ENCODE peak calls at places on chromosome 3, in six cellular contexts. Y, U, L, E, M and O are unnamed samples.

GRCh38 chr3:31081031-31081662 is 186.7 kb upstream of the GADL1 start:
- DNase-seq in M (no peak), U (no peak), L (no peak), E (no peak), Y (no peak), O (no peak)

GRCh38 chr3:42080452-42080872 is 10.7 kb upstream of the TRAK1 start:
- DNase-seq in L (no peak), Y (peak), U (no peak), M (no peak), E (no peak), O (peak)

GRCh38 chr3:28940530-28940929 is 340.3 kb upstream of the RBMS3 start:
- DNase-seq in Y (peak), E (no peak), L (no peak), M (peak), U (peak), O (peak)

GRCh38 chr3:136105044-136105443 is 91.1 kb downstream of the MSL2 start:
- DNase-seq in M (no peak), U (no peak), E (no peak), L (no peak), Y (no peak), O (no peak)

GRCh38 chr3:134407247-134407640 is 33.0 kb upstream of the AMOTL2 start:
- DNase-seq in L (no peak), Y (no peak), M (no peak), U (no peak), E (no peak), O (no peak)

GRCh38 chr3:149091983-149092382 is 5.7 kb upstream of the HLTF start:
- DNase-seq in M (no peak), Y (no peak), E (no peak), L (no peak), U (no peak), O (no peak)

GRCh38 chr3:63977893-63978292 is 45.4 kb downstream of the PSMD6 start:
- DNase-seq in Y (no peak), M (no peak), U (no peak), L (no peak), E (no peak), O (no peak)

GRCh38 chr3:176994393-176994792 is 202.9 kb downstream of the TBL1XR1 start:
- DNase-seq in M (no peak), U (no peak), L (no peak), Y (no peak), E (no peak), O (no peak)

GRCh38 chr3:56923546-56924224 is 121.9 kb upstream of the ARHGEF3 start:
- DNase-seq in E (peak), Y (peak), U (no peak), M (peak), L (no peak), O (peak)

GRCh38 chr3:71226565-71227281 is 356.8 kb downstream of the FOXP1 start:
- DNase-seq in Y (no peak), L (no peak), U (no peak), M (peak), E (peak), O (no peak)

GRCh38 chr3:32334675-32335074 is 57.0 kb upstream of the CMTM7 start:
- DNase-seq in E (peak), Y (no peak), L (no peak), U (no peak), M (no peak), O (no peak)

GRCh38 chr3:46496745-46497555 is 826 bp upstream of the RTP3 start:
- DNase-seq in L (peak), Y (no peak), E (peak), U (no peak), M (no peak), O (no peak)

GRCh38 chr3:130850044-130850797 is 43.7 kb upstream of the ATP2C1 start:
- DNase-seq in U (no peak), E (peak), M (peak), L (peak), Y (no peak), O (no peak)

GRCh38 chr3:150407818-150408231 is 273 bp upstream of the TSC22D2 start:
- DNase-seq in M (peak), L (peak), Y (no peak), E (peak), U (peak), O (no peak)

GRCh38 chr3:4821975-4822374 is 157.3 kb upstream of the BHLHE40 start:
- DNase-seq in M (no peak), U (no peak), L (no peak), Y (no peak), E (peak), O (no peak)

GRCh38 chr3:194686414-194686815 is 732 bp downstream of the FAM43A start:
- DNase-seq in M (no peak), U (no peak), E (no peak), L (no peak), Y (no peak), O (peak)

GRCh38 chr3:62164196-62164595 is 209.2 kb downstream of the FEZF2 start:
- DNase-seq in L (no peak), U (no peak), M (no peak), Y (no peak), E (no peak), O (no peak)
- TF ChIP-seq CTCF in L (no peak), U (no peak), M (no peak), Y (no peak), E (no peak), O (no peak)

DNA sequence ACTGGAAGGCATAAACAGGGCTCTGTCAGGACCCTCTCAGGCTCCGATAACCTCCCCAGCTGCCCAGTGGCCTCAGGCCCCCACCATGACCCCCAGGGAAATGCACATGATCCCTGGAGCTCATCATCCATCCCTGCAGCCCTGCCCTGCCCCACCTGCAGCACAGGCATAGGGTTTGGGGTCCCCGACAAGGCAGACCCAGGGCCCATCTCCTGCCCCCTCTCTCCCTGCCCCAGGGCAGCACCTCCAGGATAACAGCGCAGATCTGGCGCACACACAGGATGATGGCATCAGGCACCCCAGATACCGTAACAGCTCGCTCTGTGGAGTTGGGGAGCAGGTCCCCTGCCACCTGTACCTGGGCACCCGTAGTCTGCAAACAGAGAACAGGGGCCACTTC is 4.5 kb downstream of the GPR62 start:
- DNase-seq in L (no peak), M (no peak), E (no peak), Y (no peak), U (no peak), O (no peak)
- TF ChIP-seq CTCF in L (no peak), M (no peak), E (no peak), Y (no peak), U (no peak), O (no peak)

GRCh38 chr3:184339016-184339415 is 1.6 kb downstream of the FAM131A start:
- DNase-seq in M (no peak), E (no peak), L (no peak), Y (no peak), U (no peak), O (no peak)

GRCh38 chr3:184337315-184337714 is at the start of gene FAM131A:
- DNase-seq in U (peak), Y (peak), E (no peak), L (no peak), M (no peak), O (peak)

GRCh38 chr3:184336484-184337230 is 743 bp upstream of the FAM131A start:
- DNase-seq in Y (peak), E (no peak), U (no peak), L (no peak), M (no peak), O (peak)

GRCh38 chr3:184337981-184338380 is 581 bp downstream of the FAM131A start:
- DNase-seq in Y (no peak), M (no peak), L (no peak), U (no peak), E (no peak), O (no peak)

DNA sequence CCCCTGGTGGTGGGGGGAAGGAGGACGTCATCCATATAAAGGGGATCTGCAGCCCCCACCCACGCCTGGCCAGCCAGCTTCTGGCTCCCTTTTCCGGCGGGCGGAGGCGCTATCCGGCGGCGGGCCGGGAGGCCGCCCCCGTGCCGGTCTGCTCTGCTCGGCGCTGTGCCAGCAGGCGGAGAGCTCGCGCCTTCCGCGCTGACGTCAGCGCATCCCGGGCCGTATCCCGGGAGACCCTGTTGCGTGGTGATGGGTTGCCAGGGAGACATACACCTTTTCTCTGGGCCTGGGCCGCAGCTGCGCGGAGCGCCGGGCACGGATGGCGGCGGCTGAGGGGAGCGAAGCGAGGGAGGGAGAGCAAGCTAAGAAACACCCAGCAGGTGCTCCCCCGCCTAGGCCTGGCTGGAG is 1.1 kb downstream of the FAM131A start:
- DNase-seq in E (peak), Y (peak), U (peak), L (peak), M (peak), O (no peak)
- TF ChIP-seq CTCF in E (no peak), Y (peak), U (peak), L (no peak), M (peak), O (peak)

GRCh38 chr3:23495507-23495906 is 292.4 kb downstream of the UBE2E2 start:
- DNase-seq in Y (no peak), U (no peak), L (no peak), M (peak), E (no peak), O (peak)
- TF ChIP-seq CTCF in Y (no peak), U (no peak), L (no peak), M (no peak), E (no peak), O (no peak)

DNA sequence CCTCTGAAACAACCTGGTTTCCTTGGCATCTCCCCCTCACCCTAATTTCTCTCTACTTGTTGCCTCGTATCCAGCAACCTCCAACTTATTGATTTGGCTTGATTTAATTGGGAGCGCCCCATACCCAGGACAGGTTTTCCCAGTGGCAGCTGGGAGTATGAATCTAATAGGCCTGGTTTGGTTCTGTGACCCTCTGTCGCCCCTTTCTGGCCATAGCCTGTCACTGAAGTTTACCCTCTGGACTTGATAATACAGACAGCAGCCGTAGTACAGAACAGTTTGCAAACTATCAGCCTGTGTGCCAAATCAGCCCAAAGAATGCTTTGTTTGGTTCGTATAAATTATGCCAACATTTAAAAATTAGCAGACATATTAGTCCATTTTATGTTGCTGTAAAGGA is 525.1 kb upstream of the GOLIM4 start:
- DNase-seq in Y (no peak), U (no peak), M (peak), E (no peak), L (peak), O (no peak)
- TF ChIP-seq CTCF in Y (no peak), U (no peak), M (peak), E (no peak), L (peak), O (peak)

DNA sequence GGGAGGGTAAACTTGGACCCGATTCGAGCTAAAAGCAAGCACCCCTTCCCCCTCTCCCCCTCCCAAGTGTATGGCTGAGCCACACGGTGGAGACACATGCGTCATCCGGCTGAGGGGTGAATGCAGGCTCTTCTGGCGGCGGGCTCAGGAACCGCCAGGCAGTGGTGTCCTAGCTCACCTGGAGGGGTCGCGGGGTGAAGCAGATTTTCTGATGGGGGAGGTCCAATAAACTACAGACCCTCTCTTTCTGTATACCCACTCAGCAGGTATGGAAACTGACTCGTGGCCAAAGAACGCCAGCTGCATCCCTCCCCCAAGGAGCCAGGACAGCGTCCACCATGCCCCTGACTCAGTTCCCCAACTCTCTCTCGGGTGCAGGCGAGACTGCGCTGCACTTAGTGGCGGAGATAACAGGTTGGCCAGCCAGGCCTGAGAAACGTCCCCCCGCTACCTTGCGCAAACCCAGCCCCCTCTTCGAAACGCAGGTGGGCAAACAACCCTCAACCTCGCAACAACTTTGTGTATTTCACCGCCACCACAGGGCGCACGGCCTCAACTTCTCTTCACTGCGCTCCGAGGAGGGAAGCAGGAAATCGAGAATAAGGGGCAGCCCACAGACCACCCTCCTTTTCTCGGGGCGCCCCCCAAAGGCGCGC is 1.3 kb downstream of the MAGI1 start:
- DNase-seq in E (no peak), Y (peak), U (peak), M (peak), L (peak), O (no peak)
- TF ChIP-seq CTCF in E (no peak), Y (peak), U (no peak), M (peak), L (peak), O (peak)